ENCODE peak calls at places on chromosomes 4 and X, in five cellular contexts. Z is mucosa of gallbladder; G is NCI-H187 treated with DMSO at 0.1 percent for 48 hours; T is HTR-8/SVneo; C is activated T-cell treated with anti-CD3 and anti-CD28 coated beads, Interleukin-2, amount 50 U/mL, for 1 hour. U is an unnamed sample.

GRCh38 chr4:26452565-26453531 is 37.4 kb downstream of the CCKAR start:
- DNase-seq in Z (no peak), G (peak; percentile 92), T (no peak), C (no peak), U (no peak)

GRCh38 chrX:46647251-46647650 is 73.7 kb downstream of the CHST7 start:
- DNase-seq in Z (no peak), G (no peak), T (no peak), C (no peak), U (no peak)

GRCh38 chrX:81195712-81196111 is 6.0 kb downstream of the HMGN5 start:
- DNase-seq in Z (peak; percentile 59), G (no peak), T (no peak), C (peak; percentile 35), U (peak; percentile 47)

GRCh38 chr4:6674500-6675149 is 19.1 kb upstream of the S100P start:
- DNase-seq in Z (peak; percentile 52), G (peak; percentile 38), T (peak; percentile 45), C (peak; percentile 65), U (peak; percentile 71)

GRCh38 chr4:158446106-158446505 is 75.6 kb upstream of the RXFP1 start:
- DNase-seq in Z (no peak), G (no peak), T (no peak), C (no peak), U (no peak)

GRCh38 chr4:140497776-140498636 is at the start of gene MGAT4D:
- DNase-seq in Z (no peak), G (no peak), T (no peak), C (no peak), U (no peak)

GRCh38 chrX:46588263-46588662 is 14.7 kb downstream of the CHST7 start:
- DNase-seq in Z (peak; percentile 20), G (no peak), T (no peak), C (no peak), U (peak; percentile 31)

GRCh38 chr4:140870427-140870826 is 114.2 kb upstream of the TBC1D9 start:
- DNase-seq in Z (no peak), G (no peak), T (no peak), C (no peak), U (no peak)

GRCh38 chr4:24686866-24687672 is 102.7 kb upstream of the DHX15 start:
- DNase-seq in Z (no peak), G (no peak), T (peak; percentile 21), C (no peak), U (peak; percentile 61)

GRCh38 chr4:152581536-152582160 is 45.8 kb upstream of the FBXW7 start:
- DNase-seq in Z (no peak), G (no peak), T (no peak), C (no peak), U (no peak)

GRCh38 chr4:3054169-3054759 is 20.1 kb downstream of the HTT-AS start:
- DNase-seq in Z (no peak), G (no peak), T (no peak), C (no peak), U (no peak)